ENCODE peak calls at places on chromosomes 1 and 21, in four cellular contexts. T is psoas muscle, Z is AG09309, R is choroid plexus epithelial cell. S is an unnamed sample.

GRCh38 chr1:90761781-90762589 is 44.9 kb upstream of the BARHL2 start:
- DNase-seq in Z (no peak), R (no peak), T (no peak), S (no peak)

GRCh38 chr1:44318097-44319088 is 36.7 kb downstream of the ERI3 start:
- DNase-seq in R (peak), T (no peak), Z (no peak), S (no peak)

GRCh38 chr1:112957133-112957812 is 1.3 kb upstream of the SLC16A1 start:
- DNase-seq in Z (peak), R (peak), T (no peak), S (peak)

GRCh38 chr1:9014475-9015375 is 11.5 kb downstream of the SLC2A7 start:
- DNase-seq in T (no peak), R (no peak), Z (no peak), S (no peak)

GRCh38 chr1:229164836-229165285 is 106.0 kb upstream of the RAB4A start:
- DNase-seq in R (no peak), Z (no peak), T (no peak), S (no peak)

GRCh38 chr1:44154665-44155064 is 13.2 kb upstream of the KLF18 start:
- DNase-seq in T (no peak), R (peak), Z (no peak), S (no peak)

GRCh38 chr1:153395136-153395685 is 4.3 kb upstream of the S100A8 start:
- DNase-seq in T (peak), R (no peak), Z (no peak), S (no peak)

GRCh38 chr1:43930168-43930948 is 3.2 kb upstream of the ARTN start:
- DNase-seq in Z (no peak), T (no peak), R (no peak), S (no peak)

GRCh38 chr1:29285771-29286170 is 49.4 kb downstream of the PTPRU start:
- DNase-seq in R (no peak), T (no peak), Z (no peak), S (no peak)

GRCh38 chr1:2609271-2610035 is 22.9 kb downstream of the PRXL2B start:
- DNase-seq in Z (no peak), T (no peak), R (no peak), S (no peak)

GRCh38 chr1:214454619-214455396 is 96.6 kb downstream of the PTPN14 start:
- DNase-seq in R (peak), T (no peak), Z (no peak), S (no peak)

GRCh38 chr1:99645699-99646531 is at the start of gene PALMD:
- DNase-seq in T (peak), Z (no peak), R (no peak), S (no peak)

GRCh38 chr1:53601867-53602266 is 137.1 kb downstream of the GLIS1 start:
- DNase-seq in R (no peak), Z (no peak), T (no peak), S (no peak)

GRCh38 chr1:210483821-210484220 is 155.1 kb downstream of the HHAT start:
- DNase-seq in R (no peak), T (no peak), Z (no peak), S (no peak)

GRCh38 chr1:186155594-186155993 is 219.5 kb downstream of the TPR start:
- DNase-seq in Z (peak), T (no peak), R (peak), S (peak)

GRCh38 chr21:42159560-42160110 is 59.3 kb upstream of the ABCG1 start:
- DNase-seq in R (no peak), Z (no peak), T (no peak), S (no peak)

GRCh38 chr1:204889681-204890373 is 19.2 kb downstream of the NFASC start:
- DNase-seq in R (peak), Z (no peak), T (no peak), S (no peak)

GRCh38 chr1:111603979-111604378 is 15.6 kb upstream of the RAP1A start:
- DNase-seq in T (no peak), Z (no peak), R (no peak), S (no peak)

GRCh38 chr1:197924516-197925123 is 7.4 kb downstream of the LHX9 start:
- DNase-seq in Z (peak), T (no peak), R (peak), S (no peak)

GRCh38 chr1:156490401-156491032 is 10.1 kb downstream of the MEF2D start:
- DNase-seq in R (no peak), Z (no peak), T (peak), S (no peak)

GRCh38 chr1:14113841-14114567 is 414.0 kb downstream of the PRDM2 start:
- DNase-seq in T (no peak), R (peak), Z (peak), S (no peak)

GRCh38 chr1:17635811-17636210 is 96.3 kb downstream of the ARHGEF10L start:
- DNase-seq in R (no peak), Z (no peak), T (no peak), S (no peak)

GRCh38 chr1:218401896-218402770 is 57.0 kb downstream of the TGFB2 start:
- DNase-seq in R (no peak), T (no peak), Z (no peak), S (no peak)

GRCh38 chr1:182120411-182121258 is 59.1 kb upstream of the ZNF648 start:
- DNase-seq in Z (peak), T (no peak), R (peak), S (no peak)

GRCh38 chr1:68442822-68443556 is 6.8 kb downstream of the RPE65 start:
- DNase-seq in T (no peak), R (peak), Z (peak), S (peak)

GRCh38 chr1:28280961-28281360 is 21.6 kb downstream of the SESN2 start:
- DNase-seq in T (no peak), Z (no peak), R (no peak), S (no peak)

GRCh38 chr1:61839702-61840101 is 97.4 kb downstream of the PATJ start:
- DNase-seq in Z (peak), T (no peak), R (peak), S (peak)

GRCh38 chr1:61836649-61837048 is 94.4 kb downstream of the PATJ start:
- DNase-seq in Z (no peak), R (no peak), T (no peak), S (no peak)
- H3K4me3 ChIP-seq in Z (no peak), R (no peak), T (no peak), S (no peak)

GRCh38 chr1:201597551-201598230 is 58.8 kb downstream of the NAV1 start:
- DNase-seq in Z (no peak), T (peak), R (no peak), S (no peak)
- TF ChIP-seq CTCF in Z (no peak), T (no peak), R (no peak), S (no peak)

DNA sequence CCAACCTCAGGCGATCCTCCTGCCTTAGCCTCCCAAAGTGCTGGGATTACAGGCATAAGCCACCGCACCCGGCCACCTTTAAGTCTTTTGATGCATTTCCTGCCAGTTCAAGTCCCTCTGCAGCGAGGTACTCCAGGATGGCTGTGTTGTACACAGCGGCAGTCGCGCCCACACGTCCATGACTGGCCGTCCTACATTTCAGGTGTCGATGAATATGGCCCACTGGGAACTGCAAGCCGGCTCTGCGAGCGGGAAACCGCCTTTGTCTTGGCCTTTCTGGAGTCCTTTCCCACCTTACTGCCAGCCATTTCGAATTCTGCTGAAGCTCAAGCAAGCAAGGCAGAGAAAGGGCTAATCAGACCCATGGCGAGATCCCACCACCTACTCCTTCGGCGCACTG is 34.6 kb downstream of the TRAPPC10 start:
- DNase-seq in T (no peak), R (no peak), Z (no peak), S (no peak)
- H3K4me3 ChIP-seq in T (no peak), R (no peak), Z (no peak), S (no peak)

DNA sequence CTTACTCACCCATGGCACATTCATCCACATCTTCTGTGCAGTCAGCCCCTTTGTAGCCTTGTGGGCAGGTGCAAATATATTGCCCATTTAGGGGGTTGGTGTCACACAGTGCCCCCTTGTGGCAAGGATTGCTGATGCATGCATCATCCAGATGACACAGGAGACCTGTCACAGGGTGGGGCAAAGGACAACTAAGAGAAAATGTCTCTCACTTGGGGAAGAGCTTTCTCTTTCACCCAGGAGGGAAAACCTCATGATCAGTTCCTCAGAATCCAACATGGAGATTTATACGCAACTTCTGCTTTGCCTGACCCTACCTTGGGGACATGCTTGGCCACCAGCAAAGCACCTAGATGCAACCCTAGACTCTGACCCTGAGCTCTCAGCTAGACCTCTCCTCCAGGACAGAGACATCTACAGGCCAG is 71.8 kb upstream of the ADAM30 start:
- DNase-seq in Z (no peak), T (peak), R (peak), S (no peak)
- TF ChIP-seq CTCF in Z (peak), T (peak), R (peak), S (peak)

GRCh38 chr1:31181515-31182343 is 58.0 kb downstream of the NKAIN1 start:
- DNase-seq in R (peak), Z (no peak), T (peak), S (no peak)

GRCh38 chr1:31183126-31183525 is 56.6 kb downstream of the NKAIN1 start:
- DNase-seq in T (no peak), Z (no peak), R (no peak), S (no peak)

GRCh38 chr1:31183927-31184554 is 55.6 kb downstream of the NKAIN1 start:
- DNase-seq in Z (no peak), T (no peak), R (peak), S (no peak)

GRCh38 chr1:31180338-31180737 is 59.3 kb downstream of the NKAIN1 start:
- DNase-seq in R (peak), Z (no peak), T (no peak), S (no peak)

GRCh38 chr1:31182352-31182751 is 57.3 kb downstream of the NKAIN1 start:
- DNase-seq in T (peak), R (peak), Z (peak), S (peak)
- H3K4me3 ChIP-seq in T (peak), R (no peak), Z (peak), S (peak)

GRCh38 chr1:61079898-61080336 is 2.4 kb upstream of the NFIA start:
- DNase-seq in Z (peak), R (peak), T (peak), S (peak)
- TF ChIP-seq CTCF in Z (peak), R (peak), T (peak), S (peak)

S was measured in BJ.